ENCODE peak calls at places on chromosome 6, in ten cellular contexts. N is fibroblast of lung; C is neural progenitor cell; L is CD8-positive, alpha-beta memory T cell; E is OCI-LY7; S is body of pancreas; A is uterus; F is PC-3; H is sigmoid colon; J is right cardiac atrium. K is an unnamed sample.

GRCh38 chr6:17972978-17973622 is 14.3 kb downstream of the KIF13A start:
- DNase-seq in N (no peak), C (no peak), L (no peak), E (no peak), S (no peak), A (no peak), F (no peak), H (no peak), J (no peak), K (no peak)

GRCh38 chr6:138953451-138953850 is 34.6 kb downstream of the REPS1 start:
- DNase-seq in N (peak; percentile 56), C (no peak), L (no peak), E (no peak), S (no peak), A (no peak), F (peak; percentile 47), H (no peak), J (no peak), K (no peak)

GRCh38 chr6:51579013-51579412 is 508.4 kb downstream of the PKHD1 start:
- DNase-seq in N (no peak), C (no peak), L (no peak), E (no peak), S (no peak), A (no peak), F (no peak), H (no peak), J (no peak), K (no peak)

GRCh38 chr6:97586344-97586743 is 303.3 kb upstream of the MMS22L start:
- DNase-seq in N (peak; percentile 39), C (peak; percentile 57), L (no peak), E (no peak), S (no peak), A (no peak), F (no peak), H (no peak), J (no peak), K (no peak)

GRCh38 chr6:139762587-139763031 is 388.2 kb upstream of the CITED2 start:
- DNase-seq in N (no peak), C (no peak), L (no peak), E (no peak), S (no peak), A (no peak), F (peak; percentile 69), H (no peak), J (no peak), K (no peak)

GRCh38 chr6:25027221-25027916 is 91.6 kb upstream of the RIPOR2 start:
- DNase-seq in N (no peak), C (no peak), L (peak; percentile 76), E (no peak), S (no peak), A (no peak), F (no peak), H (no peak), J (no peak), K (peak; percentile 54)

GRCh38 chr6:29589423-29590048 is 4.6 kb downstream of the OR2H2 start:
- DNase-seq in N (peak; percentile 30), C (peak; percentile 52), L (peak; percentile 21), E (peak; percentile 64), S (peak; percentile 57), A (peak; percentile 27), F (peak; percentile 71), H (no peak), J (no peak), K (no peak)

GRCh38 chr6:37942606-37943376 is 123.3 kb downstream of the ZFAND3 start:
- DNase-seq in N (no peak), C (no peak), L (no peak), E (no peak), S (no peak), A (no peak), F (no peak), H (no peak), J (no peak), K (no peak)

GRCh38 chr6:76230711-76231110 is 158.2 kb upstream of the IMPG1 start:
- DNase-seq in N (no peak), C (no peak), L (no peak), E (no peak), S (peak; percentile 16), A (no peak), F (no peak), H (no peak), J (no peak), K (no peak)

GRCh38 chr6:7786206-7786605 is 60.3 kb downstream of the BMP6 start:
- DNase-seq in N (no peak), C (no peak), L (no peak), E (no peak), S (no peak), A (no peak), F (no peak), H (no peak), J (no peak), K (no peak)

GRCh38 chr6:15437090-15437489 is 191.2 kb downstream of the JARID2 start:
- DNase-seq in N (no peak), C (no peak), L (no peak), E (no peak), S (no peak), A (no peak), F (no peak), H (no peak), J (no peak), K (no peak)

GRCh38 chr6:15434263-15434662 is 188.4 kb downstream of the JARID2 start:
- DNase-seq in N (no peak), C (no peak), L (no peak), E (no peak), S (no peak), A (no peak), F (no peak), H (no peak), J (no peak), K (no peak)

GRCh38 chr6:15434823-15435380 is 189.0 kb downstream of the JARID2 start:
- DNase-seq in N (no peak), C (no peak), L (no peak), E (no peak), S (no peak), A (no peak), F (no peak), H (no peak), J (no peak), K (no peak)

GRCh38 chr6:15436451-15436850 is 190.6 kb downstream of the JARID2 start:
- DNase-seq in N (no peak), C (no peak), L (no peak), E (no peak), S (no peak), A (no peak), F (no peak), H (no peak), J (no peak), K (no peak)

GRCh38 chr6:15435468-15435867 is 189.6 kb downstream of the JARID2 start:
- DNase-seq in N (no peak), C (no peak), L (no peak), E (no peak), S (no peak), A (no peak), F (peak; percentile 13), H (no peak), J (no peak), K (no peak)
- H3K4me1 ChIP-seq in N (peaks cover 4% of the 10 kb centered on the region), C (peaks cover 78% of the 10 kb centered on the region), L (peaks cover 57% of the 10 kb centered on the region), E (peaks cover 38% of the 10 kb centered on the region), S (peaks cover 42% of the 10 kb centered on the region), A (no peaks in the 10 kb centered on the region), F (peaks cover 36% of the 10 kb centered on the region), H (peaks cover 40% of the 10 kb centered on the region), J (peaks cover 23% of the 10 kb centered on the region), K (peaks cover 19% of the 10 kb centered on the region)

GRCh38 chr6:161212902-161213301 is 61.0 kb downstream of the AGPAT4 start:
- DNase-seq in N (peak; percentile 42), C (no peak), L (no peak), E (no peak), S (no peak), A (no peak), F (no peak), H (no peak), J (no peak), K (no peak)

GRCh38 chr6:161216616-161217205 is 57.1 kb downstream of the AGPAT4 start:
- DNase-seq in N (no peak), C (no peak), L (no peak), E (no peak), S (no peak), A (no peak), F (no peak), H (no peak), J (no peak), K (no peak)

GRCh38 chr6:161215193-161215592 is 58.7 kb downstream of the AGPAT4 start:
- DNase-seq in N (peak; percentile 99), C (no peak), L (no peak), E (no peak), S (no peak), A (no peak), F (peak; percentile 69), H (no peak), J (no peak), K (no peak)

GRCh38 chr6:161215876-161216615 is 57.8 kb downstream of the AGPAT4 start:
- DNase-seq in N (peak; percentile 87), C (no peak), L (no peak), E (no peak), S (no peak), A (no peak), F (no peak), H (no peak), J (no peak), K (no peak)

DNA sequence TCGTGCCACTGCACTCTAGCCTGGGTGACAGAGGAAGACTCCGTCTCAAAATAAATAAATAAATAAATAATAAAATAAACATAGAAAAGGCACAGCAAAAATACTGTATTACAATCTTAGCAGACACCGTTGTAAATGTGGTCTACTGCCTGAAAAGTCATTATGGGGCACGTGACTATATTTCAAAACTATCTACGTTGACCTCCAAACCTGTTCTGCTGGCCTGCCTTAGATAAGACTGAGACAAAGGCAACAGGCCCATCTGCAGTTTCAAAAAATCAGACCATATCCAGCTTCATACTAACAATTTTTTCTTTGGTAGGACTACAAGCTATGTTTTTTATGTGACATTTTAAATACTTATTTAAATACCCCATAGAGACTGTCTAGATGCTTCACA is 59.1 kb downstream of the AGPAT4 start:
- DNase-seq in N (no peak), C (no peak), L (no peak), E (no peak), S (no peak), A (no peak), F (no peak), H (no peak), J (no peak), K (no peak)
- H3K9me3 ChIP-seq in N (no peaks in the 10 kb centered on the region), C (peaks cover 29% of the 10 kb centered on the region), L (no peaks in the 10 kb centered on the region), E (peaks cover 10% of the 10 kb centered on the region), S (no peaks in the 10 kb centered on the region), A (no peaks in the 10 kb centered on the region), F (peaks cover 3% of the 10 kb centered on the region), H (no peaks in the 10 kb centered on the region), J (no peaks in the 10 kb centered on the region), K (peaks cover 9% of the 10 kb centered on the region)

GRCh38 chr6:11229267-11230043 is 3.0 kb downstream of the NEDD9 start:
- DNase-seq in N (peak; percentile 63), C (peak; percentile 84), L (no peak), E (no peak), S (no peak), A (no peak), F (peak; percentile 93), H (no peak), J (no peak), K (no peak)
- H3K4me3 ChIP-seq in N (peak overlapping the region; percentile 4), C (peak overlapping the region; percentile 34), L (no peak overlapping the region), E (no peak overlapping the region), S (no peak overlapping the region), A (peak overlapping the region; percentile 62), F (peak overlapping the region; percentile 97), H (peak overlapping the region; percentile 60), J (peak overlapping the region; percentile 75), K (no peak overlapping the region)

DNA sequence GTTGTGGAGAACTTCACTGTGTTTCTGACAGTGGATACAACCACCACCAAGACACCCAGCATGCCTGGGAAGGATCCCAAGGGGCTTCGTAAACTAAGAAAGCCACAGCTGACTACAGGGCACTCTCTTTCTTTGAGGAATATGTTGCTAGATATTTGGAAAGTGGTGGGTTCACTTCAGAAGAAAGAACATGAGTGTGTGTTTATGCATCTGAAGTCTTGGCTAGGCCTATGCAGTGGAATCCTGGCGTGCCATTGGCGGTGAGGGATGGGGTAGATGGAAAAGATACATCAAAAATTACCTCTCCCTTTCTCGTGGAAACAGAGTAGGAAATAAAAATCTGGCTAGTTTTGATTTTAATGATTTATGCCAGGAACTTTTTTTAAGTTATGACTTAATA is 187.7 kb downstream of the PDE7B start:
- DNase-seq in N (no peak), C (no peak), L (no peak), E (no peak), S (no peak), A (no peak), F (no peak), H (no peak), J (no peak), K (no peak)
- H3K4me1 ChIP-seq in N (peaks cover 10% of the 10 kb centered on the region), C (peaks cover 12% of the 10 kb centered on the region), L (no peaks in the 10 kb centered on the region), E (no peaks in the 10 kb centered on the region), S (peaks cover 17% of the 10 kb centered on the region), A (peaks cover 10% of the 10 kb centered on the region), F (no peaks in the 10 kb centered on the region), H (no peaks in the 10 kb centered on the region), J (peaks cover 16% of the 10 kb centered on the region), K (no peaks in the 10 kb centered on the region)